ENCODE peak calls at places on chromosome 22, in seven cellular contexts. V, Z, S, I, Y, F and K are unnamed samples.

GRCh38 chr22:33579448-33580093 is 340.7 kb downstream of the LARGE1 start:
- DNase-seq in V (no peak), Z (peak; percentile 82), S (peak; percentile 40), I (peak; percentile 35), Y (peak; percentile 77), F (peak; percentile 45), K (no peak)

GRCh38 chr22:30859714-30860095 is 108.9 kb downstream of the MORC2 start:
- DNase-seq in V (no peak), Z (no peak), S (no peak), I (no peak), Y (no peak), F (no peak), K (no peak)

GRCh38 chr22:39954584-39955055 is 5.6 kb upstream of the TMA7B start:
- DNase-seq in V (no peak), Z (no peak), S (peak; percentile 24), I (no peak), Y (no peak), F (peak; percentile 88), K (no peak)

GRCh38 chr22:42039271-42039670 is 31.3 kb downstream of the NAGA start:
- DNase-seq in V (no peak), Z (no peak), S (no peak), I (no peak), Y (no peak), F (no peak), K (no peak)

GRCh38 chr22:38741166-38741565 is 14.6 kb downstream of the SUN2 start:
- DNase-seq in V (no peak), Z (no peak), S (no peak), I (no peak), Y (no peak), F (no peak), K (no peak)

GRCh38 chr22:19811211-19811621 is 43.5 kb downstream of the GNB1L start:
- DNase-seq in V (no peak), Z (no peak), S (no peak), I (peak; percentile 29), Y (no peak), F (no peak), K (no peak)

GRCh38 chr22:40043086-40043485 is 48.3 kb downstream of the FAM83F start:
- DNase-seq in V (no peak), Z (peak; percentile 32), S (peak; percentile 23), I (peak; percentile 43), Y (no peak), F (peak; percentile 37), K (no peak)

GRCh38 chr22:27370987-27371386 is 430.6 kb downstream of the MN1 start:
- DNase-seq in V (no peak), Z (no peak), S (no peak), I (no peak), Y (no peak), F (no peak), K (no peak)

GRCh38 chr22:50613291-50613981 is 12.8 kb downstream of the MAPK8IP2 start:
- DNase-seq in V (no peak), Z (peak; percentile 92), S (peak; percentile 60), I (peak; percentile 54), Y (no peak), F (peak; percentile 30), K (no peak)

GRCh38 chr22:20641919-20642579 is 131.9 kb upstream of the SERPIND1 start:
- DNase-seq in V (no peak), Z (no peak), S (no peak), I (no peak), Y (no peak), F (no peak), K (no peak)

GRCh38 chr22:31583861-31584485 is 78.0 kb downstream of the PISD start:
- DNase-seq in V (no peak), Z (no peak), S (peak; percentile 45), I (no peak), Y (no peak), F (peak; percentile 36), K (no peak)

GRCh38 chr22:32777997-32778396 is 23.5 kb upstream of the TIMP3 start:
- DNase-seq in V (no peak), Z (no peak), S (no peak), I (no peak), Y (no peak), F (no peak), K (no peak)

GRCh38 chr22:30275625-30276024 is 9.0 kb upstream of the OSM start:
- DNase-seq in V (no peak), Z (no peak), S (no peak), I (no peak), Y (no peak), F (no peak), K (no peak)

GRCh38 chr22:19759459-19759993 is 1.1 kb upstream of the TBX1 start:
- DNase-seq in V (no peak), Z (no peak), S (no peak), I (no peak), Y (peak; percentile 73), F (no peak), K (no peak)

GRCh38 chr22:41557401-41558240 is 3.2 kb upstream of the CSDC2 start:
- DNase-seq in V (no peak), Z (peak; percentile 86), S (no peak), I (peak; percentile 95), Y (no peak), F (peak; percentile 98), K (no peak)

GRCh38 chr22:39350803-39351688 is 1.3 kb downstream of the SYNGR1 start:
- DNase-seq in V (no peak), Z (no peak), S (no peak), I (no peak), Y (no peak), F (no peak), K (no peak)

GRCh38 chr22:35214968-35215367 is 42.3 kb upstream of the HMGXB4 start:
- DNase-seq in V (no peak), Z (no peak), S (no peak), I (no peak), Y (no peak), F (no peak), K (no peak)

GRCh38 chr22:35212996-35213395 is 44.3 kb upstream of the HMGXB4 start:
- DNase-seq in V (no peak), Z (no peak), S (no peak), I (no peak), Y (no peak), F (no peak), K (no peak)

GRCh38 chr22:35215993-35216392 is 41.3 kb upstream of the HMGXB4 start:
- DNase-seq in V (no peak), Z (no peak), S (no peak), I (no peak), Y (no peak), F (no peak), K (no peak)

GRCh38 chr22:35209203-35209602 is 48.1 kb upstream of the HMGXB4 start:
- DNase-seq in V (no peak), Z (no peak), S (no peak), I (no peak), Y (no peak), F (no peak), K (no peak)

DNA sequence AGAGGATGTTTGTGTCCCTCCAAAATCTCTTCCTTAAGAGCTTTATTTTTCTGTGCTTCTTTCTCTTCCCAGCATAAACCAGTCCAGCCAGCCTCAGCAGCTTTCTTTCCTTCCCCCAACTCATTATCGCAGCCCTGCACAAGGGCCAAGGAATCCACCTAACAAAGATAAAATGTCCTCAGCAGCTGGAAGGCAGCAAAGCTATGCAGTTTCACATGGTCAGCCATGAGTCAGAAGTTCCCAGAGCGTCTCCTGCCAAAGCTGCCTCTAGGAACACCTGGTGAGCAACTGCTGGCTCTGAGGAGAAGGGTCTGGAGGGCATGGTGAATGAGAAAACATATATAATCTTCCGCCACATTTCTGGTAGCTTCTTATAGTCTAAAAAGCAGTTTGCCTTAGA is 45.3 kb upstream of the HMGXB4 start:
- DNase-seq in V (no peak), Z (peak; percentile 2), S (peak; percentile 30), I (no peak), Y (no peak), F (no peak), K (no peak)
- H3K9me3 ChIP-seq in V (no peaks in the 10 kb centered on the region), Z (no peaks in the 10 kb centered on the region), S (no peaks in the 10 kb centered on the region), I (no peaks in the 10 kb centered on the region), Y (no peaks in the 10 kb centered on the region), F (no peaks in the 10 kb centered on the region), K (no peaks in the 10 kb centered on the region)

DNA sequence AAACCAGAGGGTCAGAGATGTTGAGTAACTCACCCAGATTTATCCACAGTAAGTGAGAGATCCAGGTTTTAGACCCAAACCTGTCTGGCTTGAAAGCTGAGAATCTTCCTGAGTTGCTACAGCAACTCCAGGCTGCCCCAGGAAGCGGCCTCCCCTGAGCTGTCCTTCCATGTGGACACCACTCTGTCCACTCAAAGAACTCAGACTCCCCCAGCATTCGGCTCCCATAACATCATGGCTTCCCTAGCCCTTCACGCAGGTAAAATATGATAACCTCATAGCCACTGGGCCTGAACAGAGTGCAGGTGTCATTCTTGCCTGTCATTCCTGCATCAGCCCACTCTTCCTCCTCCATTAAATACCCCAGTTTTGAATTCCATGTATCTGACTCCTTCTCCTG is 657.8 kb downstream of the TBC1D22A start:
- DNase-seq in V (no peak), Z (no peak), S (no peak), I (no peak), Y (no peak), F (no peak), K (no peak)
- H3K9me3 ChIP-seq in V (no peaks in the 10 kb centered on the region), Z (no peaks in the 10 kb centered on the region), S (no peaks in the 10 kb centered on the region), I (no peaks in the 10 kb centered on the region), Y (peaks cover 16% of the 10 kb centered on the region), F (no peaks in the 10 kb centered on the region), K (no peaks in the 10 kb centered on the region)

GRCh38 chr22:45223304-45224117 is 17.2 kb downstream of the KIAA0930 start:
- DNase-seq in V (no peak), Z (no peak), S (no peak), I (no peak), Y (no peak), F (no peak), K (no peak)

GRCh38 chr22:45224988-45225731 is 15.5 kb downstream of the KIAA0930 start:
- DNase-seq in V (no peak), Z (no peak), S (no peak), I (no peak), Y (no peak), F (no peak), K (no peak)

GRCh38 chr22:45225732-45226560 is 14.7 kb downstream of the KIAA0930 start:
- DNase-seq in V (no peak), Z (peak; percentile 76), S (no peak), I (no peak), Y (no peak), F (peak; percentile 82), K (no peak)

GRCh38 chr22:45226681-45227186 is 14.0 kb downstream of the KIAA0930 start:
- DNase-seq in V (no peak), Z (peak; percentile 76), S (peak; percentile 25), I (no peak), Y (no peak), F (no peak), K (no peak)

GRCh38 chr22:45224331-45224730 is 16.4 kb downstream of the KIAA0930 start:
- DNase-seq in V (no peak), Z (no peak), S (no peak), I (no peak), Y (no peak), F (no peak), K (no peak)
- H3K9me3 ChIP-seq in V (no peaks in the 10 kb centered on the region), Z (no peaks in the 10 kb centered on the region), S (no peaks in the 10 kb centered on the region), I (no peaks in the 10 kb centered on the region), Y (no peaks in the 10 kb centered on the region), F (no peaks in the 10 kb centered on the region), K (no peaks in the 10 kb centered on the region)

DNA sequence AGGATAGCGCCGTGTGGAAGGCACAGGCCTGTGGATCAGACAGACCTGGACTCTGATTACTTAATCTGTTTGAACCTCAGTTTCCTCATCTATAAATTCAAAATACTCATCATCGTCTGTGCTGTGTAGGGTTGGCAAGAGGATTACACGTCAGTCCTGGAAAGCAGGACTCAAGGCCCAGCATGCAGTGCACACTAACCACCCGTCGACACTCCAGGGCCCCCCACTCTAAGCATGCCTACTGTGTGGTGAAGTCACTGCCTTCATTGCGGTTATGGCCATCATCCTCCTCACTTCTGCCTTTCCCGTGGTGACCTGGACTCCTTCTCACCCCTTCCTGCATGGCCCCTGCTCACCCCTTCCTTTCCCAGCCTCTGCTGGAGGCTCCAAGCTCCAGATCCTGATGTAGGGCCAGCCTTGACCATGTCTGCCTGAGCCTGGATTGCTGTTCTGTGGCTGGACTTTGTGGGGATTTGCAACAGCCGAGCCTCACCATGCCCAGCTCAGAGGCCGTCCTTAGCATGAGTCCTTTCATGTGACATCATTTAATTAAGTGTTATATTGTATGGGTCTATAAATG is 1158.0 kb downstream of the TBC1D22A start:
- DNase-seq in V (peak; percentile 17), Z (no peak), S (no peak), I (no peak), Y (no peak), F (no peak), K (no peak)
- H3K9me3 ChIP-seq in V (no peaks in the 10 kb centered on the region), Z (no peaks in the 10 kb centered on the region), S (no peaks in the 10 kb centered on the region), I (no peaks in the 10 kb centered on the region), Y (no peaks in the 10 kb centered on the region), F (no peaks in the 10 kb centered on the region), K (no peaks in the 10 kb centered on the region)